ENCODE peak calls at places on chromosomes 6 and 20, in five cellular contexts. One of them, this sample, is unnamed.

GRCh38 chr6:39882567-39882953 is 51.7 kb downstream of the MOCS1 start:
- DNase-seq in mesenchymal stem cell: peak
- DNase-seq in trophoblast cell: no peak
- DNase-seq in IMR-90: peak
- DNase-seq in H1: no peak
- DNase-seq in this sample: no peak

GRCh38 chr6:118203421-118204000 is 296.4 kb downstream of the SLC35F1 start:
- DNase-seq in trophoblast cell: no peak
- DNase-seq in IMR-90: no peak
- DNase-seq in mesenchymal stem cell: no peak
- DNase-seq in H1: no peak
- DNase-seq in this sample: no peak

GRCh38 chr20:14951707-14952106 is 614.3 kb upstream of the FLRT3 start:
- DNase-seq in mesenchymal stem cell: peak
- DNase-seq in trophoblast cell: peak
- DNase-seq in IMR-90: no peak
- DNase-seq in H1: no peak
- DNase-seq in this sample: peak

GRCh38 chr20:4014031-4014474 is 1.3 kb downstream of the RNF24 start:
- DNase-seq in trophoblast cell: peak
- DNase-seq in IMR-90: peak
- DNase-seq in H1: no peak
- DNase-seq in mesenchymal stem cell: peak
- DNase-seq in this sample: peak

GRCh38 chr20:4067600-4068261 is 52.4 kb upstream of the RNF24 start:
- DNase-seq in trophoblast cell: peak
- DNase-seq in H1: no peak
- DNase-seq in IMR-90: peak
- DNase-seq in mesenchymal stem cell: peak
- DNase-seq in this sample: no peak

GRCh38 chr6:53524455-53524815 is 20.5 kb downstream of the GCLC start:
- DNase-seq in IMR-90: peak
- DNase-seq in mesenchymal stem cell: peak
- DNase-seq in trophoblast cell: peak
- DNase-seq in H1: no peak
- DNase-seq in this sample: peak

GRCh38 chr20:57079016-57080005 is 187.1 kb downstream of the BMP7 start:
- DNase-seq in trophoblast cell: no peak
- DNase-seq in mesenchymal stem cell: no peak
- DNase-seq in IMR-90: no peak
- DNase-seq in H1: no peak
- DNase-seq in this sample: no peak

GRCh38 chr6:157267654-157268053 is 55.7 kb downstream of the TMEM242 start:
- DNase-seq in trophoblast cell: no peak
- DNase-seq in IMR-90: no peak
- DNase-seq in mesenchymal stem cell: no peak
- DNase-seq in H1: no peak
- DNase-seq in this sample: no peak

GRCh38 chr6:26118999-26119398 is 31.8 kb downstream of the HFE start:
- DNase-seq in trophoblast cell: no peak
- DNase-seq in H1: no peak
- DNase-seq in mesenchymal stem cell: no peak
- DNase-seq in IMR-90: peak
- DNase-seq in this sample: no peak

GRCh38 chr6:104936766-104937535 is 20.0 kb upstream of the LIN28B start:
- DNase-seq in mesenchymal stem cell: no peak
- DNase-seq in trophoblast cell: peak
- DNase-seq in IMR-90: no peak
- DNase-seq in H1: no peak
- DNase-seq in this sample: no peak

GRCh38 chr6:3510178-3510577 is 53.3 kb upstream of the SLC22A23 start:
- DNase-seq in IMR-90: no peak
- DNase-seq in mesenchymal stem cell: no peak
- DNase-seq in H1: no peak
- DNase-seq in trophoblast cell: no peak
- DNase-seq in this sample: no peak

GRCh38 chr20:25465398-25465797 is 57.9 kb downstream of the GINS1 start:
- DNase-seq in IMR-90: no peak
- DNase-seq in trophoblast cell: no peak
- DNase-seq in H1: no peak
- DNase-seq in mesenchymal stem cell: no peak
- DNase-seq in this sample: no peak

GRCh38 chr6:97085772-97086171 is 161.2 kb downstream of the KLHL32 start:
- DNase-seq in trophoblast cell: no peak
- DNase-seq in IMR-90: peak
- DNase-seq in mesenchymal stem cell: peak
- DNase-seq in H1: no peak
- DNase-seq in this sample: peak

GRCh38 chr20:64072664-64073063 is 6.7 kb downstream of the RGS19 start:
- DNase-seq in trophoblast cell: no peak
- DNase-seq in IMR-90: no peak
- DNase-seq in mesenchymal stem cell: no peak
- DNase-seq in H1: no peak
- DNase-seq in this sample: no peak

GRCh38 chr20:61662226-61662945 is 403.3 kb downstream of the TAF4 start:
- DNase-seq in IMR-90: no peak
- DNase-seq in mesenchymal stem cell: no peak
- DNase-seq in H1: peak
- DNase-seq in trophoblast cell: no peak
- DNase-seq in this sample: peak

GRCh38 chr6:2971420-2972218 is at the start of gene SERPINB6:
- DNase-seq in IMR-90: peak
- DNase-seq in trophoblast cell: peak
- DNase-seq in mesenchymal stem cell: peak
- DNase-seq in H1: peak
- DNase-seq in this sample: no peak

GRCh38 chr6:111731404-111732195 is 125.9 kb upstream of the TRAF3IP2 start:
- DNase-seq in H1: no peak
- DNase-seq in IMR-90: peak
- DNase-seq in mesenchymal stem cell: no peak
- DNase-seq in trophoblast cell: no peak
- DNase-seq in this sample: peak

GRCh38 chr6:13030421-13030820 is 297.9 kb downstream of the TBC1D7 start:
- DNase-seq in H1: no peak
- DNase-seq in mesenchymal stem cell: no peak
- DNase-seq in trophoblast cell: no peak
- DNase-seq in IMR-90: no peak
- DNase-seq in this sample: no peak

GRCh38 chr6:21800948-21801438 is 207.4 kb downstream of the SOX4 start:
- DNase-seq in mesenchymal stem cell: peak
- DNase-seq in trophoblast cell: peak
- DNase-seq in H1: no peak
- DNase-seq in IMR-90: peak
- DNase-seq in this sample: peak

GRCh38 chr6:91476000-91476399 is 889.1 kb upstream of the MAP3K7 start:
- DNase-seq in H1: no peak
- DNase-seq in trophoblast cell: no peak
- DNase-seq in IMR-90: peak
- DNase-seq in mesenchymal stem cell: peak
- DNase-seq in this sample: peak

GRCh38 chr20:32837157-32837556 is 17.4 kb downstream of the MAPRE1 start:
- DNase-seq in H1: no peak
- DNase-seq in IMR-90: no peak
- DNase-seq in mesenchymal stem cell: no peak
- DNase-seq in trophoblast cell: no peak
- DNase-seq in this sample: no peak

GRCh38 chr6:32669240-32669639 is 2.8 kb upstream of the HLA-DQB1 start:
- DNase-seq in trophoblast cell: no peak
- DNase-seq in IMR-90: no peak
- DNase-seq in mesenchymal stem cell: no peak
- DNase-seq in H1: no peak
- DNase-seq in this sample: no peak

GRCh38 chr6:17703256-17703694 is 3.5 kb downstream of the NUP153 start:
- DNase-seq in trophoblast cell: peak
- DNase-seq in H1: no peak
- DNase-seq in IMR-90: peak
- DNase-seq in mesenchymal stem cell: peak
- DNase-seq in this sample: no peak

GRCh38 chr6:52609968-52610367 is 33.1 kb upstream of the TRAM2 start:
- DNase-seq in trophoblast cell: peak
- DNase-seq in H1: no peak
- DNase-seq in IMR-90: no peak
- DNase-seq in mesenchymal stem cell: no peak
- DNase-seq in this sample: peak

GRCh38 chr20:58390659-58391035 is 1.6 kb downstream of the VAPB start:
- DNase-seq in H1: no peak
- DNase-seq in trophoblast cell: no peak
- DNase-seq in IMR-90: no peak
- DNase-seq in mesenchymal stem cell: no peak
- DNase-seq in this sample: no peak

GRCh38 chr20:58388028-58388601 is 914 bp upstream of the VAPB start:
- DNase-seq in H1: no peak
- DNase-seq in mesenchymal stem cell: no peak
- DNase-seq in IMR-90: no peak
- DNase-seq in trophoblast cell: no peak
- DNase-seq in this sample: no peak

GRCh38 chr20:58389968-58390658 is 1.1 kb downstream of the VAPB start:
- DNase-seq in H1: no peak
- DNase-seq in IMR-90: no peak
- DNase-seq in trophoblast cell: no peak
- DNase-seq in mesenchymal stem cell: no peak
- DNase-seq in this sample: no peak

GRCh38 chr20:58388882-58389323 is at the start of gene VAPB:
- DNase-seq in IMR-90: peak
- DNase-seq in mesenchymal stem cell: peak
- DNase-seq in trophoblast cell: peak
- DNase-seq in H1: peak
- DNase-seq in this sample: peak

DNA sequence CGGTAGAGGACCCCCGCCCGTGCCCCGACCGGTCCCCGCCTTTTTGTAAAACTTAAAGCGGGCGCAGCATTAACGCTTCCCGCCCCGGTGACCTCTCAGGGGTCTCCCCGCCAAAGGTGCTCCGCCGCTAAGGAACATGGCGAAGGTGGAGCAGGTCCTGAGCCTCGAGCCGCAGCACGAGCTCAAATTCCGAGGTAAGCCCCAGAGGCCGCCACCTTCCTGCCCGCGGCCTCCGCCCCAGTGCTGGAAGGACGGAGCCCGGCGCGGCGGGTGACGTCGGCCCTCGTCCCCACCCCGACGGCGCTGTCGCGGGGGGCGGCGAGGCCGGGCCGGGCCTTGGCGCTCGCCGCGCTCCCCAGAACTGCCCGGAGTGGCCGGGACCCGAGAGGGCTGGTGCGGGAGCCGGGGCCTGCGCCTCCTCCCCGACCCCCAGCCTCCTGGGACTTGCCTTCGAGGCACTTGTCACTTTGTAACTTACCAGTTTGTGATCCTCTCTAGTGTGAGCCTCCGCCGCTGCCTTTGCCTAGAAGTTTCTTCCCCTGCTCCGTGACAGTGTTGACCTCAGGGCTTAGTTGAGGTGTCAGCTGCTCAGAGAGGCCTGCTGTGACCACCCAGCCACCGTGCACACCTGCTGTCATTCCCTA is 417 bp downstream of the VAPB start:
- DNase-seq in H1: no peak
- DNase-seq in IMR-90: peak
- DNase-seq in mesenchymal stem cell: peak
- DNase-seq in trophoblast cell: peak
- DNase-seq in this sample: peak
- H3K4ac ChIP-seq in H1: peak
- H3K4ac ChIP-seq in IMR-90: peak
- H3K4ac ChIP-seq in mesenchymal stem cell: peak
- H3K4ac ChIP-seq in trophoblast cell: peak
- H3K4ac ChIP-seq in this sample: peak

GRCh38 chr20:62805711-62806382 is 1.2 kb downstream of the OGFR start:
- DNase-seq in trophoblast cell: no peak
- DNase-seq in mesenchymal stem cell: peak
- DNase-seq in H1: no peak
- DNase-seq in IMR-90: no peak
- DNase-seq in this sample: no peak

GRCh38 chr20:62804021-62804631 is 509 bp upstream of the OGFR start:
- DNase-seq in trophoblast cell: no peak
- DNase-seq in IMR-90: no peak
- DNase-seq in mesenchymal stem cell: no peak
- DNase-seq in H1: no peak
- DNase-seq in this sample: no peak

GRCh38 chr20:62806383-62807050 is 1.9 kb downstream of the OGFR start:
- DNase-seq in H1: no peak
- DNase-seq in trophoblast cell: no peak
- DNase-seq in mesenchymal stem cell: no peak
- DNase-seq in IMR-90: no peak
- DNase-seq in this sample: no peak

GRCh38 chr20:62805365-62805710 is 703 bp downstream of the OGFR start:
- DNase-seq in trophoblast cell: peak
- DNase-seq in IMR-90: no peak
- DNase-seq in mesenchymal stem cell: peak
- DNase-seq in H1: peak
- DNase-seq in this sample: no peak

GRCh38 chr20:62804632-62805364 is at the start of gene OGFR:
- DNase-seq in H1: peak
- DNase-seq in mesenchymal stem cell: peak
- DNase-seq in IMR-90: peak
- DNase-seq in trophoblast cell: peak
- DNase-seq in this sample: peak
- H3K4ac ChIP-seq in H1: peak
- H3K4ac ChIP-seq in mesenchymal stem cell: peak
- H3K4ac ChIP-seq in IMR-90: peak
- H3K4ac ChIP-seq in trophoblast cell: peak
- H3K4ac ChIP-seq in this sample: peak

DNA sequence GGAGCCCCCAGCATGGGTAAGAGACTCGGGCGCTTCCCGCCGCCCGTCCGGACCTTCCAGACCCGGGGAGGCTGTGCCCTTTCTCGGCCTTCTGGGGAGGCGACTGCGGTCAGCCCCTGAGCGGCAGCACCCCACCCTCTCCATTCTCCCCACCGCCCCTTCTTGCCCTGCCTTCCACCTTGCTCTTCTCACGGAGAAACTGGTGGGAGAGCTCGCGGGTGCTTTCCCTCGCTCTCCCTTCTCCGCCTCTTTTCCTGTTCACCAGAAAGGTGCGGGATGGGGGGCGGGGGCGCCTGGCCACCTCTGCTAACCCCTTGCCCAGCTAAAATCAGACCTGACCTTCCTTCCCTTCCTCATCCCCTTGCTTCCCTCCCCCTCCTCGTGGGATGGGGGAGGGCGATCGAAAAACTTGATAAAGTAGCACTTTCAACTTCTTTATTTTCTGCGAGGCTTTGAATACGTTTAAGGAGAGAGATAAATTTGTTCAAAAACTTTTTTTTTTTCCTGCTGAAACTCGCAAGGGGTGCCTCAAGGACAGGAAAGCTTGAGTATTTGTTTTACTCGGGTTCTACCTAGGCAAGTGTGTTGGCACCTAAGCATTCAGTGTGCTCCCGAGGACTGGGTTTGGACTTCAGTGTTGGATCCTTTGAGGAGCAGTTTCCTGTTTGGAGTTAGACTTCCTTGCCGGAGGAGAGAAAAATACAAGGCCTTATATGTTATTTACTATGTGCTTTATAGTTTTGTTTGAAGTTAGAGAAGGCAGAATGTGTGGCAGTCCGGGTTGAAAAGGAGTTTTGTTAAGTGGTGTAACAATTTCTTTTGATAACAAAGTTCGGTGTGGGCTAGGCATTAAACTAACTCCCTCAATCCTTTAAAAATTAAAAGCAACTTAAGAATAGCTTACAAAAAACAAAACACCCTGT is 905 bp downstream of the CD2AP start:
- DNase-seq in IMR-90: peak
- DNase-seq in trophoblast cell: peak
- DNase-seq in H1: peak
- DNase-seq in mesenchymal stem cell: peak
- DNase-seq in this sample: peak
- H3K4ac ChIP-seq in IMR-90: peak
- H3K4ac ChIP-seq in trophoblast cell: peak
- H3K4ac ChIP-seq in H1: no peak
- H3K4ac ChIP-seq in mesenchymal stem cell: peak
- H3K4ac ChIP-seq in this sample: peak

GRCh38 chr6:36946526-36946925 is 8.0 kb upstream of the PI16 start:
- DNase-seq in H1: no peak
- DNase-seq in IMR-90: no peak
- DNase-seq in trophoblast cell: no peak
- DNase-seq in mesenchymal stem cell: no peak
- DNase-seq in this sample: no peak
- H3K4ac ChIP-seq in H1: no peak
- H3K4ac ChIP-seq in IMR-90: no peak
- H3K4ac ChIP-seq in trophoblast cell: no peak
- H3K4ac ChIP-seq in mesenchymal stem cell: no peak
- H3K4ac ChIP-seq in this sample: no peak

This sample was measured in mesendoderm.